ENCODE peak calls at places on chromosome 1, in eight cellular contexts. B, Q, X, A, M, U, D and L are unnamed samples.

GRCh38 chr1:63276625-63277024 is 45.7 kb upstream of the FOXD3 start:
- DNase-seq in B (no peak), Q (no peak), X (no peak), A (no peak), M (no peak), U (no peak), D (no peak), L (no peak)

GRCh38 chr1:52192436-52192835 is 50.5 kb downstream of the ZFYVE9 start:
- DNase-seq in B (no peak), Q (no peak), X (no peak), A (no peak), M (no peak), U (no peak), D (no peak), L (no peak)

GRCh38 chr1:165431079-165431478 is 13.8 kb downstream of the RXRG start:
- DNase-seq in B (no peak), Q (no peak), X (no peak), A (no peak), M (no peak), U (no peak), D (no peak), L (no peak)

GRCh38 chr1:221237587-221237986 is 358.3 kb downstream of the HLX start:
- DNase-seq in B (no peak), Q (no peak), X (no peak), A (no peak), M (no peak), U (no peak), D (no peak), L (no peak)

GRCh38 chr1:185917646-185918045 is 183.5 kb downstream of the HMCN1 start:
- DNase-seq in B (no peak), Q (no peak), X (no peak), A (no peak), M (no peak), U (no peak), D (peak), L (no peak)

GRCh38 chr1:19430121-19431068 is 54.9 kb downstream of the CAPZB start:
- DNase-seq in B (no peak), Q (peak), X (no peak), A (no peak), M (no peak), U (no peak), D (peak), L (no peak)

GRCh38 chr1:224668991-224669390 is 52.9 kb downstream of the CNIH3 start:
- DNase-seq in B (no peak), Q (peak), X (no peak), A (peak), M (no peak), U (no peak), D (peak), L (no peak)

GRCh38 chr1:60911980-60912692 is 170.2 kb upstream of the NFIA start:
- DNase-seq in B (no peak), Q (peak), X (no peak), A (peak), M (no peak), U (no peak), D (no peak), L (peak)

GRCh38 chr1:84267476-84267875 is 34.0 kb upstream of the SAMD13 start:
- DNase-seq in B (no peak), Q (no peak), X (no peak), A (no peak), M (no peak), U (no peak), D (no peak), L (no peak)

GRCh38 chr1:159122005-159122621 is 45.5 kb upstream of the AIM2 start:
- DNase-seq in B (peak), Q (no peak), X (no peak), A (no peak), M (no peak), U (no peak), D (peak), L (peak)

GRCh38 chr1:184691719-184692324 is 62.8 kb downstream of the EDEM3 start:
- DNase-seq in B (peak), Q (peak), X (peak), A (peak), M (peak), U (no peak), D (peak), L (peak)

GRCh38 chr1:248860007-248860406 is 1.1 kb upstream of the ZNF692 start:
- DNase-seq in B (no peak), Q (no peak), X (no peak), A (no peak), M (no peak), U (no peak), D (no peak), L (no peak)

GRCh38 chr1:221567859-221568507 is 173.9 kb downstream of the DUSP10 start:
- DNase-seq in B (no peak), Q (no peak), X (no peak), A (no peak), M (no peak), U (no peak), D (no peak), L (no peak)

GRCh38 chr1:59510249-59510648 is 213.4 kb downstream of the FGGY start:
- DNase-seq in B (no peak), Q (no peak), X (no peak), A (no peak), M (no peak), U (no peak), D (no peak), L (no peak)

GRCh38 chr1:31657020-31657804 is 12.5 kb upstream of the PEF1 start:
- DNase-seq in B (no peak), Q (no peak), X (no peak), A (no peak), M (no peak), U (no peak), D (no peak), L (no peak)

GRCh38 chr1:50424045-50424939 is 1.0 kb upstream of the DMRTA2 start:
- DNase-seq in B (no peak), Q (no peak), X (no peak), A (peak), M (no peak), U (no peak), D (peak), L (no peak)

GRCh38 chr1:154955718-154956513 is at the start of gene PBXIP1:
- DNase-seq in B (peak), Q (peak), X (peak), A (peak), M (peak), U (peak), D (peak), L (peak)

GRCh38 chr1:156475568-156476500 is 24.7 kb downstream of the MEF2D start:
- DNase-seq in B (peak), Q (no peak), X (no peak), A (peak), M (peak), U (peak), D (no peak), L (peak)

GRCh38 chr1:116944613-116945012 is 34.9 kb downstream of the PTGFRN start:
- DNase-seq in B (no peak), Q (no peak), X (no peak), A (no peak), M (no peak), U (no peak), D (no peak), L (no peak)

GRCh38 chr1:203520315-203520714 is 26.4 kb downstream of the OPTC start:
- DNase-seq in B (no peak), Q (no peak), X (peak), A (no peak), M (no peak), U (no peak), D (peak), L (no peak)

GRCh38 chr1:76433528-76433927 is 359.0 kb downstream of the ST6GALNAC3 start:
- DNase-seq in B (peak), Q (peak), X (peak), A (no peak), M (no peak), U (no peak), D (peak), L (no peak)

GRCh38 chr1:31111290-31111951 is 45.9 kb upstream of the PUM1 start:
- DNase-seq in B (peak), Q (peak), X (no peak), A (no peak), M (no peak), U (no peak), D (peak), L (no peak)

GRCh38 chr1:7575041-7575400 is 196.1 kb upstream of the VAMP3 start:
- DNase-seq in B (no peak), Q (no peak), X (no peak), A (no peak), M (no peak), U (no peak), D (no peak), L (no peak)

GRCh38 chr1:38038836-38039235 is 7.8 kb downstream of the POU3F1 start:
- DNase-seq in B (no peak), Q (no peak), X (no peak), A (no peak), M (no peak), U (peak), D (peak), L (no peak)

GRCh38 chr1:206935491-206936067 is 10.7 kb downstream of the PIGR start:
- DNase-seq in B (no peak), Q (no peak), X (no peak), A (no peak), M (no peak), U (no peak), D (peak), L (no peak)